ENCODE peak calls at places on chromosomes 13 and 19, in four cellular contexts. D is HL-60, E is GM12878, U is K562. A is an unnamed sample.
A peak's percentile ranks its signal among the peaks of the same experiment; 100 is the strongest.

GRCh38 chr13:80577951-80578670 is 237.2 kb upstream of the SPRY2 start:
- DNase-seq in D (no peak), E (no peak), U (no peak), A (no peak)

GRCh38 chr13:79779761-79780160 is 298.8 kb downstream of the NDFIP2 start:
- DNase-seq in D (peak; percentile 41), E (no peak), U (no peak), A (no peak)

GRCh38 chr19:16244091-16244490 is 46.4 kb downstream of the AP1M1 start:
- DNase-seq in D (no peak), E (no peak), U (no peak), A (no peak)

GRCh38 chr19:17163652-17164051 is 51.5 kb upstream of the USE1 start:
- DNase-seq in D (no peak), E (no peak), U (no peak), A (no peak)

GRCh38 chr19:49758292-49758691 is 4.8 kb downstream of the TSKS start:
- DNase-seq in D (no peak), E (no peak), U (peak; percentile 17), A (no peak)

GRCh38 chr19:35122687-35123551 is 7.3 kb downstream of the FXYD3 start:
- DNase-seq in D (no peak), E (no peak), U (no peak), A (no peak)

GRCh38 chr13:78129850-78130249 is 211.2 kb upstream of the EDNRB start:
- DNase-seq in D (no peak), E (no peak), U (no peak), A (no peak)

GRCh38 chr19:14577885-14578427 is 4.9 kb upstream of the CLEC17A start:
- DNase-seq in D (no peak), E (peak; percentile 53), U (no peak), A (no peak)

GRCh38 chr13:113044431-113045114 is 61.0 kb upstream of the F7 start:
- DNase-seq in D (no peak), E (no peak), U (no peak), A (no peak)

GRCh38 chr19:33040994-33041827 is 23.5 kb downstream of the RHPN2 start:
- DNase-seq in D (no peak), E (peak; percentile 37), U (no peak), A (no peak)

GRCh38 chr13:113777311-113778260 is 18.6 kb downstream of the TMEM255B start:
- DNase-seq in D (no peak), E (no peak), U (peak; percentile 33), A (no peak)

GRCh38 chr19:10583021-10583776 is 3.9 kb downstream of the AP1M2 start:
- DNase-seq in D (no peak), E (no peak), U (peak; percentile 32), A (no peak)

GRCh38 chr13:95858286-95859075 is 181.5 kb downstream of the DNAJC3 start:
- DNase-seq in D (peak; percentile 47), E (no peak), U (no peak), A (no peak)

GRCh38 chr19:44681992-44682790 is 10.9 kb downstream of the CEACAM19 start:
- DNase-seq in D (no peak), E (no peak), U (no peak), A (no peak)
- TF ChIP-seq SPI1 in D (no peak), E (no peak), U (no peak), A (no peak)

GRCh38 chr19:18399008-18399407 is 1.6 kb upstream of the LRRC25 start:
- DNase-seq in D (no peak), E (no peak), U (no peak), A (no peak)
- TF ChIP-seq SPI1 in D (no peak), E (no peak), U (no peak), A (no peak)

DNA sequence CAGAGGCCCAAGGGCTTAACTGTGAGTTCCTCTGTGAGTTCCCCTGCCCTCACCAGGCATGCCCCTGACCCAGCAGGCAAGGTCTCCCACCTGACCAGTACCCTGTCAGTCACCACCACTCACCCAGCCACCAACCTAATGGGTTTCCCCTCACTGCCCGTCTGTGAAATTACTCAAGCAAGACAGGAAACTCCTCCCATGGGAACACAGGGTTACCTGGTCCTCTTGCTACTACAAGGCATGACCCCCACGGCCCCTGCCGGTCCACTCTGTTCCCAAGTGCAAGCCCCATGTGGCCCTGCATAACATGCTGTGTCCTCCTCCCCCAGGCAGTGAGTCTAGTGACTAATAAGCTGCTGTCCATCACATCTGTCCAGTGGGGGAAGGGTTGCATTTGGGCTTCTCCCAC is 8.0 kb upstream of the DHRS12 start:
- DNase-seq in D (no peak), E (no peak), U (no peak), A (no peak)
- TF ChIP-seq SPI1 in D (no peak), E (no peak), U (no peak), A (no peak)

DNA sequence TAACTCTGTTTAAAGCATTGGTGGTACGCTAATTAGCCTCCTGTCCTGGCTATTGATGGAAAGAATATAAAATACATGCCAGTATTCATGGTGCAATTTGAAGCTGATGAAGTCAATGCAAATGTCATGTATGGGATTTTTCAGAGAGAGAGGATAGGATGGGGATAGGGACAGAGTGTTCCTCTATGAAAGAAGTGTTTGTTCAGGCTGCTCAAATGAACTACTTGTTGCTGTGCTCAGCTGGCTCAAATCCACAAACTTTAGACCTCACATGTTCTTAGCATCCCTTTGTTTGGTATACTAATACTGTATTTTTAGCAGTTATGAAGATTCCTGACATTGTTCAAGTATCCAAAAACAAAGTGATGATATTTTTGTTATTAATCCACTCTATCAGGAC is 116.5 kb downstream of the SLITRK1 start:
- DNase-seq in D (no peak), E (no peak), U (no peak), A (no peak)
- TF ChIP-seq SPI1 in D (no peak), E (no peak), U (no peak), A (no peak)

GRCh38 chr13:26445092-26445491 is 112.4 kb upstream of the WASF3 start:
- DNase-seq in D (no peak), E (no peak), U (no peak), A (no peak)
- TF ChIP-seq SPI1 in D (no peak), E (no peak), U (no peak), A (no peak)

GRCh38 chr19:5293607-5294089 is 47.0 kb downstream of the PTPRS start:
- DNase-seq in D (no peak), E (no peak), U (peak; percentile 38), A (no peak)
- TF ChIP-seq SPI1 in D (no peak), E (no peak), U (no peak), A (no peak)

GRCh38 chr19:12052571-12053169 is at the start of gene ZNF878:
- DNase-seq in D (no peak), E (peak; percentile 67), U (peak; percentile 82), A (peak; percentile 75)
- TF ChIP-seq SPI1 in D (no peak), E (no peak), U (no peak), A (no peak)

GRCh38 chr13:98845726-98846125 is 93.3 kb upstream of the SLC15A1 start:
- DNase-seq in D (no peak), E (no peak), U (no peak), A (no peak)

GRCh38 chr13:98843482-98843877 is 91.0 kb upstream of the SLC15A1 start:
- DNase-seq in D (no peak), E (no peak), U (no peak), A (no peak)

GRCh38 chr13:98842074-98842473 is 89.6 kb upstream of the SLC15A1 start:
- DNase-seq in D (no peak), E (no peak), U (no peak), A (no peak)

GRCh38 chr13:98839826-98840769 is 87.6 kb upstream of the SLC15A1 start:
- DNase-seq in D (no peak), E (no peak), U (peak; percentile 55), A (peak; percentile 39)

GRCh38 chr13:98842858-98843481 is 90.5 kb upstream of the SLC15A1 start:
- DNase-seq in D (peak; percentile 26), E (peak; percentile 38), U (peak; percentile 60), A (peak; percentile 25)
- TF ChIP-seq SPI1 in D (peak; percentile 81), E (peak; percentile 51), U (no peak), A (peak; percentile 53)

GRCh38 chr19:29620931-29621351 is 14.9 kb downstream of the POP4 start:
- DNase-seq in D (no peak), E (no peak), U (no peak), A (no peak)
- TF ChIP-seq SPI1 in D (no peak), E (no peak), U (no peak), A (no peak)

DNA sequence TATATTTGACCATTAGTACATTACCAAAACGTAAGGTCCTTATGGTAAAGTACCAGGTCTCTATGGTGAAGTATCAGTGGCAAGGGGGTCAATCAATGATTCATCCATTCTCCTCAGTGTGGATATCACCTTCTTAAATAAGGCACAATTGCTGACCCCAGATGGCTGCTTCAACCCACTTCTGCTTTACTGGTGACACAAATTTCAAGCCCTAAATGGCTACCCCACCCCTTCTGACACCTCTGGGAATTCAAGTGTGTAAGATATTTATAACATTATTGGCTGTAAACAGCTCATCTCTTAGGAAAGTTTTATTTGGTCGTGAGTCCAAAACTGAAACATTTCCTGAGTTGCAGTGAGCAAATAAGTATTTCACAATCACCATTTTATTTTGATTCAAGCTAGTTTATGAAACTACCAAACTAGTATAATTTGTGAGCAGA is 7.9 kb upstream of the WBP4 start:
- DNase-seq in D (no peak), E (peak; percentile 79), U (no peak), A (no peak)
- TF ChIP-seq SPI1 in D (peak; percentile 94), E (peak; percentile 93), U (peak; percentile 89), A (peak; percentile 93)

A was measured in GM12891.